ENCODE peak calls at places on chromosomes 6 and 20, in ten cellular contexts. V is uterus, E is upper lobe of left lung, U is heart left ventricle, R is esophagus squamous epithelium, Y is adrenal gland, D is Peyer's patch, F is breast epithelium, X is ovary, B is body of pancreas. Q is an unnamed sample. For H3K4me1, the result is how much of the 10 kb centered on the place peaks cover.

GRCh38 chr20:46212876-46213275 is 94.8 kb downstream of the CD40 start:
- DNase-seq in V (no peak), E (no peak), U (no peak), R (no peak), Y (peak), D (no peak), F (no peak), X (no peak), B (no peak), Q (no peak)

GRCh38 chr6:114364295-114364694 is 21.5 kb upstream of the HS3ST5 start:
- DNase-seq in V (no peak), E (no peak), U (no peak), R (no peak), Y (no peak), D (no peak), F (no peak), X (no peak), B (no peak), Q (no peak)

GRCh38 chr6:31125162-31125561 is 4.9 kb upstream of the CDSN start:
- DNase-seq in V (peak), E (no peak), U (peak), R (no peak), Y (no peak), D (no peak), F (peak), X (peak), B (peak), Q (no peak)

GRCh38 chr6:85129881-85130280 is 320.0 kb upstream of the NT5E start:
- DNase-seq in V (no peak), E (no peak), U (no peak), R (no peak), Y (no peak), D (no peak), F (no peak), X (no peak), B (peak), Q (no peak)

GRCh38 chr6:75386050-75386770 is 101.6 kb upstream of the TMEM30A start:
- DNase-seq in V (no peak), E (no peak), U (no peak), R (no peak), Y (no peak), D (no peak), F (no peak), X (no peak), B (no peak), Q (no peak)

GRCh38 chr6:16514249-16514648 is 247.0 kb downstream of the ATXN1 start:
- DNase-seq in V (no peak), E (no peak), U (no peak), R (no peak), Y (no peak), D (no peak), F (no peak), X (no peak), B (peak), Q (no peak)

GRCh38 chr20:57414867-57415592 is 23.8 kb downstream of the RBM38 start:
- DNase-seq in V (peak), E (no peak), U (peak), R (no peak), Y (no peak), D (no peak), F (no peak), X (no peak), B (no peak), Q (no peak)

GRCh38 chr6:41688256-41688965 is 47.0 kb downstream of the TFEB start:
- DNase-seq in V (no peak), E (no peak), U (no peak), R (no peak), Y (peak), D (no peak), F (peak), X (peak), B (no peak), Q (peak)

GRCh38 chr20:48831702-48832422 is 4.1 kb upstream of the PREX1 start:
- DNase-seq in V (peak), E (no peak), U (peak), R (no peak), Y (peak), D (no peak), F (no peak), X (no peak), B (peak), Q (no peak)

GRCh38 chr6:20954325-20954724 is 420.1 kb downstream of the CDKAL1 start:
- DNase-seq in V (no peak), E (no peak), U (no peak), R (no peak), Y (no peak), D (no peak), F (no peak), X (no peak), B (no peak), Q (no peak)

GRCh38 chr20:36408219-36408618 is 102.1 kb downstream of the DLGAP4 start:
- DNase-seq in V (no peak), E (no peak), U (no peak), R (no peak), Y (peak), D (no peak), F (no peak), X (no peak), B (peak), Q (peak)

GRCh38 chr20:53611449-53611894 is 17.8 kb upstream of the ZNF217 start:
- DNase-seq in V (peak), E (no peak), U (peak), R (no peak), Y (peak), D (peak), F (no peak), X (no peak), B (peak), Q (no peak)

GRCh38 chr6:140670013-140670412 is 1295.6 kb upstream of the CITED2 start:
- DNase-seq in V (no peak), E (no peak), U (no peak), R (no peak), Y (no peak), D (no peak), F (no peak), X (no peak), B (no peak), Q (no peak)

GRCh38 chr6:42417641-42418112 is 34.0 kb downstream of the TRERF1 start:
- DNase-seq in V (no peak), E (no peak), U (no peak), R (no peak), Y (no peak), D (no peak), F (no peak), X (no peak), B (no peak), Q (no peak)

DNA sequence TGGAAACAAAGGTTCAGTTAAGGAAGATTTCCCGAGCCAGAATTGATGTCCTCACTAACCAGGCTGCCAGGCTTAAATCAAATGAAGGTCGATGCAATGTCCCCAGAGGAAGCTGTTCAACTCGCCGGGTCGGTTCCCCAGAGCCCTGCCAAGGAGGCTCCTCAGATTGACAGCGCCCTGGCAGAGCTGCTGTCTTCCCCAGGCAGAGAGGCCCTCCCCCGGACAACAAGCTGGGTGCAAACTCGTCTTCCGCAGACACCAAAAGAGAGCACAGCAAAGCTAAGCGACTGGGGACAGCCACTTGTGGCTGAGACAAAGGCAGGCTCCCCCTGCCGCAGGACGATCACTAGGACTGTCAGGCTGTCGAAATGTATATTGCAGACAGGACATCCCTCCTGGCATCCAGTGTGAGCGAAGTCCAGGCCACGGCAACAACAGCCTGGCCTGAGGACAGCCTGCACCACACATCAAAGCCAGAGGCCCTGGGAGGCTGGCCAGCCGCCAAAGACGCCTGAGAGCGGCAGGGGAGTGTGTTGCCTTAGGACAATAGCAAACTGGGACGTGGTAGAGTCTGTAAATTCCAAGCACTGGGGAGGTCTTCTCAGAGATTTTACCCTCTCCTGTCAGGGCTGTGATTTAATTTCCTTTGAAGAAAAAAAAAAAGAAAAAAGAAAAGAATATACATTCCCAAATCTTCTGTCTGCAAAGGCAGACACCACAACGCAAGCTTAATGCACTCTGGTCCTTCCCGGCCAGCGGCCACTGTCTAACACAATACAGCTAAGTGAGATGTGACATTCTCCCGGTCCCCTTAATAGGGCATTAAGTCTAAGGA is 99.1 kb downstream of the HIVEP2 start:
- DNase-seq in V (peak), E (peak), U (peak), R (no peak), Y (peak), D (peak), F (peak), X (peak), B (peak), Q (peak)
- H3K4me1 ChIP-seq in V (under half), E (under half), U (under half), R (half or more), Y (under half), D (under half), F (under half), X (under half), B (under half), Q (half or more)

DNA sequence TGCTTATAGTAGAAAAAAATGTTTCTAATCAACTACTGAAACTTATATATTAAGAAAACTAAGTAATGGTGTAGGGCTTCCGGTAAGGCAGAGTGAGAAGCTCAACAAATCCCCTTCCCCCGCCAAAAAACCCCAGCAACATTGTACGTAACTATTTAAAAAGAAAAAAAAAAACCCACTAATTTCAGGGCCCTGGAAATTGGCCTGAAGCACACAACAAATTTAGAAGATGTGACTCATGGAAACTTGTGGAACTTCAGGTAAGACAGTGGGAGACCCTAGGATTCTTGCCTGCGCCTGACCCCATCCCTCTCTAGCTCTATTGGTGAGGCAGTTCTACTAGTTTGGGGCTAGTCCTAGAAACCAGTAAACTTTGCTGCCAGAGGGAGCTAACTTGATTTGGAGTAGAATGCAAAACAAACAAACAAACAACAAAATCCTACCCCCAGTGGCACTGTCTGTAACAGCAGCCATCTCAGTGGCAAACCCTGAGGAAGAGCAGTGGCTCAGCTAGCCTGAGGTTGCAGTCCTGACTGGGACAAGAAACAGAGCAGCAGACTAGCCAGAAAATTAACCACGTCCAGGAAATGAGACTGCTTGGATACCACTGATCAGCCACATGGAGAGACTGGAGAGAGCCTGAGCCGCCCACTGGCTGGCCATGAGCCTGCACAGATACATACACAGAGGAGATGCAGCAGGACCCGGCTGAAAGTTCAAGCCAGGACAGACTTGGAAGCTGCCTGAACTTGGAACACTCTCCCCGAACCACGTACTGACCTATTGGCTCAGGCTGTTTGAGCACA is 135.1 kb downstream of the TBXT start:
- DNase-seq in V (peak), E (no peak), U (peak), R (no peak), Y (peak), D (no peak), F (no peak), X (no peak), B (peak), Q (no peak)
- TF ChIP-seq POLR2A in V (no peak), E (no peak), U (no peak), R (no peak), Y (no peak), D (no peak), F (no peak), X (no peak), B (no peak), Q (no peak)

GRCh38 chr6:6003334-6004146 is 3.2 kb downstream of the NRN1 start:
- DNase-seq in V (no peak), E (peak), U (peak), R (no peak), Y (no peak), D (no peak), F (no peak), X (no peak), B (no peak), Q (no peak)
- H3K4me1 ChIP-seq in V (under half), E (half or more), U (under half), R (under half), Y (under half), D (under half), F (under half), X (under half), B (half or more), Q (half or more)

GRCh38 chr6:28923318-28924102 is at the start of gene TRIM27:
- DNase-seq in V (peak), E (peak), U (peak), R (no peak), Y (peak), D (peak), F (peak), X (peak), B (peak), Q (peak)

GRCh38 chr6:28922841-28923317 is 906 bp downstream of the TRIM27 start:
- DNase-seq in V (peak), E (no peak), U (peak), R (no peak), Y (peak), D (peak), F (no peak), X (no peak), B (peak), Q (no peak)

GRCh38 chr6:28920281-28920680 is 3.5 kb downstream of the TRIM27 start:
- DNase-seq in V (no peak), E (no peak), U (no peak), R (no peak), Y (no peak), D (no peak), F (no peak), X (no peak), B (no peak), Q (no peak)

GRCh38 chr6:28927856-28928255 is 4.1 kb upstream of the TRIM27 start:
- DNase-seq in V (no peak), E (no peak), U (no peak), R (no peak), Y (no peak), D (no peak), F (no peak), X (no peak), B (no peak), Q (no peak)

GRCh38 chr6:28922004-28922840 is 1.6 kb downstream of the TRIM27 start:
- DNase-seq in V (no peak), E (no peak), U (no peak), R (no peak), Y (no peak), D (no peak), F (no peak), X (no peak), B (peak), Q (no peak)
- TF ChIP-seq POLR2A in V (no peak), E (no peak), U (no peak), R (no peak), Y (peak), D (peak), F (no peak), X (no peak), B (peak), Q (no peak)

DNA sequence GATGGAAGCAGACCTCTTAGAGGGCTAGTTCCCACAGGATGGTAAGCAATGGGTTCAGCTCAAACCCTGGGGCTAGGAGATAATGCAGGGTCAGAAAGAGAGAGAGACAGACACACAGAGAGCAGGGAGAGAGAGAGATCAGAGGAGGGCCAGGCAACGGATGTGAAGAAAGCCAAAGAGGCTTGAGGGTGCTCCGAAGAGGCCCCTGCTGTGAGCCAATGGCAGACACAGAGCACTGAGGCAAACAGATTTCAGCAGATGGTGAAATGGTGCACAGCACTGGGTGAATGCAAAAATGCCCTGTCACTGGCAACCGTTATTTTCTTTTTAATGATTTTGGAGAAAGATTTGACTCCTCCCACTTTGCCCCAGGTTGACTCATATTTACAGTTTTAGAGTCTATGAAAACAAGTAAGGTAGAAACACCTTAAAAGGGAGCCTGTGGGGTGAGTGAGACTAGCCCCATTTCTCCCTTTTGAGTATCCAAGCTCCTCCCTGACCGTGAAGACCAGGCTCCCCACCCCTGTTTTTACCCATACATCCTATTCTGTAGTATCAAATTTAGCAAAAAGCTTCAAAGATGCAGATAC is 840 bp downstream of the DEFB132 start:
- DNase-seq in V (no peak), E (no peak), U (no peak), R (no peak), Y (no peak), D (no peak), F (no peak), X (no peak), B (no peak), Q (no peak)
- H3K4me1 ChIP-seq in V (under half), E (under half), U (under half), R (under half), Y (under half), D (under half), F (under half), X (under half), B (under half), Q (under half)

DNA sequence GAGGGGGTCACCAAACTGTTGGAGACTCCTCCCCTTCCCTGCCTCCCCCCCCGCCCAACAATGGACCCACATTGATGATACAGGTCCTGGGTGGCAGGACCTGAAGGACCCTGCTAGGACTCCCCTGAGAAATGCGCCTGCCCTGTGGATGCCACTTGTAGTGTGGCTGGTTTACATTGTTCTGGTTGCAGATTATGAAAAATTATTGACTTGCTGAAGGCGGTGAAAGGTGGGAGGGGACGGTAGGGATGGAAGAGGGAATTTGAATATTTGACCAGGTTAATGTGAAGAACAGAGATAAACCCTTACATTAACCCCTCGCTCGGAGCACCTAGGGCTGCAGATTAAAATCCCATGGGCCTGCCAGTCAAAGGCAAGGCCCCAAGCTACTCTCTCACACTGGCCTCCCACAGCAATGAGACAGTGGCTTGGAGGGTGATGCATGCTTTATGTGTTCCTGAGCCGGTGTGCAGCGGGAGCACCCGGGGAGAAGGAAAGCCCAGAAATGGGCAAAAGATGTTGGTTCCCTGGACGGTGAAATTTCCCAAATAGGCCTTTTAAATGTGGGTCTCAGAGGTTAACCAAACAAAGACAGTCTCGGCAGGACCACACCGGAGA is 2.4 kb downstream of the FOXF2 start:
- DNase-seq in V (no peak), E (no peak), U (no peak), R (no peak), Y (no peak), D (no peak), F (no peak), X (no peak), B (no peak), Q (no peak)
- TF ChIP-seq POLR2A in V (no peak), E (no peak), U (no peak), R (no peak), Y (no peak), D (no peak), F (no peak), X (no peak), B (no peak), Q (no peak)

Q was measured in suprapubic skin.